ENCODE peak calls at places on chromosomes 16 and 17, in four cellular contexts. B is HEK293T; K is stimulated activated CD8-positive, alpha-beta memory T cell treated with anti-CD3 and anti-CD28 coated beads, Interleukin-12 subunit alpha, Interleukin-12 subunit beta, amount 100 ng/mL, for 1 hour; L is retina. E is an unnamed sample.
A peak's percentile ranks its signal among the peaks of the same experiment; 100 is the strongest.

GRCh38 chr17:50295021-50295420 is 20.8 kb downstream of the TMEM92 start:
- DNase-seq in B (no peak), K (no peak), L (no peak), E (no peak)

GRCh38 chr16:1030381-1030901 is 42.1 kb upstream of the SSTR5 start:
- DNase-seq in B (no peak), K (no peak), L (peak; percentile 47), E (no peak)

GRCh38 chr17:40937384-40937819 is at the start of gene KRT23:
- DNase-seq in B (no peak), K (no peak), L (peak; percentile 49), E (no peak)

GRCh38 chr17:41894791-41895331 is 23.9 kb downstream of the ACLY start:
- DNase-seq in B (no peak), K (no peak), L (no peak), E (no peak)

GRCh38 chr16:55568151-55568693 is 1.7 kb downstream of the CAPNS2 start:
- DNase-seq in B (no peak), K (no peak), L (no peak), E (no peak)

GRCh38 chr16:51034481-51035109 is 116.5 kb downstream of the SALL1 start:
- DNase-seq in B (no peak), K (no peak), L (peak; percentile 28), E (no peak)

GRCh38 chr16:13429411-13429810 is 490.5 kb upstream of the ERCC4 start:
- DNase-seq in B (no peak), K (no peak), L (no peak), E (no peak)

GRCh38 chr17:75331671-75332070 is 42.4 kb upstream of the SLC25A19 start:
- DNase-seq in B (no peak), K (no peak), L (no peak), E (no peak)

GRCh38 chr17:56926270-56926669 is 12.4 kb upstream of the TRIM25 start:
- DNase-seq in B (no peak), K (no peak), L (no peak), E (no peak)

GRCh38 chr17:80027043-80027435 is 8.6 kb downstream of the TBC1D16 start:
- DNase-seq in B (no peak), K (no peak), L (no peak), E (no peak)

GRCh38 chr17:50584116-50584515 is 23.6 kb downstream of the CACNA1G start:
- DNase-seq in B (no peak), K (no peak), L (no peak), E (no peak)

GRCh38 chr17:60586288-60586974 is 13.6 kb upstream of the PPM1D start:
- DNase-seq in B (peak; percentile 20), K (no peak), L (no peak), E (no peak)

GRCh38 chr16:30585022-30585399 is 486 bp downstream of the ZNF785 start:
- DNase-seq in B (no peak), K (no peak), L (no peak), E (no peak)

GRCh38 chr17:51263001-51263400 is 2.7 kb downstream of the UTP18 start:
- DNase-seq in B (no peak), K (no peak), L (no peak), E (no peak)

GRCh38 chr16:21638573-21638975 is 13.8 kb downstream of the IGSF6 start:
- DNase-seq in B (no peak), K (no peak), L (no peak), E (no peak)

GRCh38 chr16:70746040-70746707 is 54.8 kb downstream of the VAC14 start:
- DNase-seq in B (no peak), K (no peak), L (no peak), E (no peak)

GRCh38 chr17:76585649-76586593 is at the start of gene ST6GALNAC2:
- DNase-seq in B (peak; percentile 66), K (no peak), L (peak; percentile 74), E (peak; percentile 75)

GRCh38 chr16:67917140-67917851 is 14.4 kb downstream of the CTRL start:
- DNase-seq in B (no peak), K (no peak), L (no peak), E (no peak)

GRCh38 chr17:10875984-10876555 is 38.2 kb upstream of the PIRT start:
- DNase-seq in B (peak; percentile 61), K (no peak), L (peak; percentile 79), E (no peak)

GRCh38 chr16:25107466-25107792 is 4.1 kb upstream of the LCMT1 start:
- DNase-seq in B (no peak), K (no peak), L (no peak), E (no peak)

GRCh38 chr16:71425746-71426068 is 16.1 kb downstream of the TLE7 start:
- DNase-seq in B (no peak), K (no peak), L (no peak), E (no peak)

GRCh38 chr17:36072431-36073121 is 8.5 kb downstream of the CCL18 start:
- DNase-seq in B (peak; percentile 68), K (peak; percentile 35), L (peak; percentile 20), E (peak; percentile 54)

GRCh38 chr16:11669380-11670146 is 1.3 kb downstream of the SNN start:
- DNase-seq in B (no peak), K (no peak), L (peak; percentile 53), E (peak; percentile 96)

GRCh38 chr17:9234404-9234945 is 213.2 kb downstream of the NTN1 start:
- DNase-seq in B (no peak), K (no peak), L (no peak), E (no peak)

GRCh38 chr16:53766304-53767016 is 62.5 kb downstream of the FTO start:
- DNase-seq in B (no peak), K (no peak), L (no peak), E (no peak)

GRCh38 chr17:43722921-43723665 is 35.5 kb downstream of the SOST start:
- DNase-seq in B (no peak), K (no peak), L (peak; percentile 60), E (no peak)

GRCh38 chr17:81509048-81509686 is 3.4 kb downstream of the ACTG1 start:
- DNase-seq in B (no peak), K (no peak), L (no peak), E (no peak)

GRCh38 chr17:4144411-4144747 is 1.4 kb downstream of the CYB5D2 start:
- DNase-seq in B (no peak), K (no peak), L (no peak), E (no peak)